ENCODE peak calls at places on chromosomes 7 and 10, in six cellular contexts. L is kidney tubule cell; Y is activated CD4-positive, alpha-beta T cell treated with anti-CD3 and anti-CD28 coated beads for 4 hours; E is CD8-positive, alpha-beta memory T cell; M is H9; I is hypothalamus. C is an unnamed sample.

GRCh38 chr10:23341004-23341403 is 3.6 kb downstream of the C10orf67 start:
- DNase-seq in E (no peak), M (no peak), Y (peak), I (no peak), L (peak), C (no peak)

GRCh38 chr10:85446852-85447251 is 919.7 kb downstream of the GRID1 start:
- DNase-seq in M (no peak), I (no peak), L (no peak), E (no peak), Y (no peak), C (no peak)

GRCh38 chr7:35482231-35482630 is 212.7 kb downstream of the HERPUD2 start:
- DNase-seq in I (no peak), L (no peak), Y (no peak), M (no peak), E (no peak), C (peak)

GRCh38 chr7:20393021-20394015 is 62.6 kb downstream of the ITGB8 start:
- DNase-seq in I (no peak), Y (no peak), L (peak), M (no peak), E (no peak), C (no peak)

GRCh38 chr10:103775786-103776185 is 79.6 kb downstream of the SH3PXD2A start:
- DNase-seq in Y (no peak), E (no peak), L (no peak), M (no peak), I (no peak), C (no peak)

GRCh38 chr7:92246363-92247101 is 758 bp downstream of the ANKIB1 start:
- DNase-seq in E (peak), I (no peak), L (peak), M (peak), Y (peak), C (peak)

GRCh38 chr7:139772837-139773236 is 5.0 kb downstream of the HIPK2 start:
- DNase-seq in M (no peak), E (no peak), Y (no peak), L (no peak), I (no peak), C (no peak)

GRCh38 chr10:133465191-133465949 is 11.6 kb downstream of the SCART1 start:
- DNase-seq in I (no peak), M (no peak), L (no peak), Y (no peak), E (no peak), C (no peak)

GRCh38 chr10:5601826-5602225 is 64.6 kb downstream of the ASB13 start:
- DNase-seq in M (no peak), E (no peak), I (no peak), L (no peak), Y (no peak), C (no peak)

GRCh38 chr7:6607651-6608051 is 7.8 kb upstream of the ZNF853 start:
- DNase-seq in I (no peak), L (no peak), E (no peak), M (no peak), Y (no peak), C (no peak)

GRCh38 chr7:44750921-44751571 is 2.4 kb downstream of the ZMIZ2 start:
- DNase-seq in L (peak), M (no peak), E (peak), I (no peak), Y (peak), C (peak)

GRCh38 chr10:114708717-114709352 is 50.8 kb upstream of the ABLIM1 start:
- DNase-seq in E (no peak), L (peak), I (no peak), M (no peak), Y (no peak), C (peak)

GRCh38 chr10:91856637-91857036 is 52.6 kb downstream of the FGFBP3 start:
- DNase-seq in L (peak), E (no peak), I (no peak), Y (no peak), M (no peak), C (no peak)

GRCh38 chr10:86647773-86648705 is 6.3 kb upstream of the OPN4 start:
- DNase-seq in E (no peak), M (no peak), Y (no peak), I (no peak), L (no peak), C (no peak)

GRCh38 chr7:44973610-44974401 is 5.0 kb downstream of the MYO1G start:
- DNase-seq in E (peak), Y (peak), L (no peak), I (no peak), M (peak), C (peak)

GRCh38 chr10:126375926-126376554 is 12.2 kb downstream of the ADAM12 start:
- DNase-seq in E (no peak), L (no peak), Y (no peak), I (no peak), M (no peak), C (no peak)

GRCh38 chr7:33471636-33472242 is 342.4 kb downstream of the BBS9 start:
- DNase-seq in Y (no peak), M (no peak), E (no peak), I (no peak), L (no peak), C (no peak)

GRCh38 chr7:117413160-117413559 is 14.1 kb downstream of the ASZ1 start:
- DNase-seq in M (no peak), Y (no peak), E (no peak), I (no peak), L (no peak), C (no peak)

GRCh38 chr7:43487731-43488073 is 95.2 kb upstream of the STK17A start:
- DNase-seq in L (no peak), E (no peak), Y (no peak), M (no peak), I (no peak), C (no peak)

GRCh38 chr10:55410415-55410885 is 609.4 kb upstream of the PCDH15 start:
- DNase-seq in M (peak), I (no peak), L (peak), E (no peak), Y (no peak), C (peak)

GRCh38 chr7:79291498-79291865 is 162.0 kb downstream of the MAGI2 start:
- DNase-seq in I (no peak), E (no peak), Y (no peak), M (no peak), L (no peak), C (no peak)

GRCh38 chr10:44458671-44459403 is 73.9 kb upstream of the CXCL12 start:
- DNase-seq in Y (no peak), I (no peak), L (no peak), E (no peak), M (no peak), C (no peak)

GRCh38 chr10:127195571-127196226 is 692 bp downstream of the INSYN2A start:
- DNase-seq in E (no peak), I (no peak), M (peak), Y (no peak), L (peak), C (peak)

GRCh38 chr7:70303780-70304179 is 705.5 kb downstream of the AUTS2 start:
- DNase-seq in M (no peak), E (no peak), I (no peak), L (no peak), Y (no peak), C (no peak)

GRCh38 chr10:122348951-122349361 is 25.6 kb upstream of the PLEKHA1 start:
- DNase-seq in E (no peak), Y (no peak), M (no peak), L (no peak), I (no peak), C (no peak)